ENCODE peak calls at places on chromosomes 2 and 18, in nine cellular contexts. D, M, K, C, S, Q, F, J and P are unnamed samples.

GRCh38 chr18:80159713-80160636 is 50.9 kb downstream of the ADNP2 start:
- DNase-seq in D (peak), Q (no peak), F (no peak), M (peak), K (no peak), S (no peak), C (no peak), J (no peak), P (peak)

GRCh38 chr18:421236-422155 is 79.0 kb downstream of the COLEC12 start:
- DNase-seq in M (no peak), C (no peak), Q (no peak), K (no peak), F (no peak), D (no peak), J (no peak), S (no peak), P (no peak)

GRCh38 chr2:210250577-210250976 is 25.3 kb upstream of the ACADL start:
- DNase-seq in F (no peak), J (no peak), Q (no peak), S (peak), K (no peak), M (no peak), C (no peak), D (no peak), P (no peak)

GRCh38 chr2:193518061-193518817 is 1323.5 kb upstream of the TMEFF2 start:
- DNase-seq in M (no peak), S (peak), C (no peak), Q (no peak), J (no peak), F (no peak), D (no peak), K (no peak), P (no peak)

GRCh38 chr18:55079481-55080350 is 120.5 kb upstream of the CCDC68 start:
- DNase-seq in K (no peak), Q (no peak), D (no peak), C (no peak), J (no peak), F (no peak), M (no peak), S (no peak), P (no peak)

GRCh38 chr2:233265899-233266431 is 14.5 kb downstream of the ATG16L1 start:
- DNase-seq in F (no peak), C (no peak), J (no peak), S (no peak), M (peak), D (no peak), K (no peak), Q (no peak), P (no peak)

GRCh38 chr2:238929242-238930081 is 81.6 kb downstream of the TWIST2 start:
- DNase-seq in F (peak), S (no peak), C (no peak), M (no peak), K (no peak), D (no peak), Q (peak), J (peak), P (peak)

GRCh38 chr2:231519975-231520555 is 10.2 kb downstream of the NMUR1 start:
- DNase-seq in D (no peak), S (no peak), Q (no peak), M (no peak), J (no peak), C (no peak), K (no peak), F (no peak), P (no peak)

GRCh38 chr18:45060102-45060501 is 379.4 kb downstream of the SETBP1 start:
- DNase-seq in C (no peak), Q (no peak), M (no peak), D (no peak), S (no peak), K (no peak), J (no peak), F (no peak), P (no peak)

GRCh38 chr2:216492951-216493685 is 5.5 kb upstream of the RPL37A start:
- DNase-seq in C (peak), S (peak), D (no peak), M (no peak), K (no peak), J (no peak), F (no peak), Q (no peak), P (no peak)

GRCh38 chr18:13218376-13219011 is at the start of gene LDLRAD4:
- DNase-seq in D (no peak), J (no peak), K (no peak), F (peak), C (peak), Q (peak), S (no peak), M (peak), P (no peak)

GRCh38 chr18:11004294-11004693 is 145.1 kb downstream of the PIEZO2 start:
- DNase-seq in J (no peak), F (no peak), C (no peak), S (peak), Q (no peak), M (no peak), K (no peak), D (no peak), P (no peak)

GRCh38 chr2:219664958-219665357 is 37.5 kb downstream of the SLC4A3 start:
- DNase-seq in F (no peak), K (no peak), S (no peak), J (no peak), C (no peak), D (no peak), M (no peak), Q (no peak), P (no peak)

GRCh38 chr18:28365406-28365805 is 188.5 kb upstream of the CDH2 start:
- DNase-seq in C (no peak), F (no peak), M (no peak), J (no peak), Q (no peak), S (peak), K (no peak), D (no peak), P (no peak)

GRCh38 chr18:34122724-34123334 is 101.9 kb downstream of the NOL4 start:
- DNase-seq in J (peak), M (peak), Q (peak), S (peak), D (peak), C (peak), K (peak), F (peak), P (no peak)

GRCh38 chr2:102114851-102115497 is 27.6 kb upstream of the IL1R1 start:
- DNase-seq in M (no peak), J (no peak), K (no peak), Q (no peak), S (peak), F (no peak), D (no peak), C (no peak), P (no peak)

GRCh38 chr2:26400723-26401122 is 997 bp upstream of the DRC1 start:
- DNase-seq in F (no peak), C (no peak), K (no peak), Q (no peak), S (peak), D (no peak), M (no peak), J (no peak), P (no peak)

GRCh38 chr2:18412980-18413793 is 147.3 kb downstream of the RDH14 start:
- DNase-seq in D (no peak), F (no peak), Q (no peak), K (no peak), S (peak), C (no peak), J (no peak), M (no peak), P (no peak)

GRCh38 chr2:10028988-10029874 is 14.1 kb upstream of the KLF11 start:
- DNase-seq in D (no peak), F (no peak), M (peak), J (no peak), Q (no peak), K (peak), S (no peak), C (peak), P (no peak)

GRCh38 chr2:211722928-211723327 is 815.7 kb downstream of the ERBB4 start:
- DNase-seq in C (no peak), K (no peak), S (no peak), F (no peak), J (no peak), M (no peak), Q (no peak), D (no peak), P (no peak)

GRCh38 chr2:215277942-215278341 is 33.9 kb upstream of the ATIC start:
- DNase-seq in K (no peak), M (no peak), F (no peak), Q (no peak), J (no peak), D (no peak), S (no peak), C (no peak), P (no peak)

GRCh38 chr2:158973511-158973956 is 5.1 kb downstream of the TANC1 start:
- DNase-seq in J (no peak), F (no peak), C (no peak), K (no peak), S (peak), M (no peak), D (no peak), Q (no peak), P (no peak)

GRCh38 chr2:167331636-167332232 is 443.5 kb downstream of the XIRP2 start:
- DNase-seq in Q (no peak), M (peak), C (peak), F (no peak), K (no peak), D (no peak), J (no peak), S (no peak), P (no peak)
- TF ChIP-seq CTCF in Q (no peak), M (peak), C (peak), F (no peak), K (no peak), D (no peak), J (no peak), S (no peak), P (peak)

DNA sequence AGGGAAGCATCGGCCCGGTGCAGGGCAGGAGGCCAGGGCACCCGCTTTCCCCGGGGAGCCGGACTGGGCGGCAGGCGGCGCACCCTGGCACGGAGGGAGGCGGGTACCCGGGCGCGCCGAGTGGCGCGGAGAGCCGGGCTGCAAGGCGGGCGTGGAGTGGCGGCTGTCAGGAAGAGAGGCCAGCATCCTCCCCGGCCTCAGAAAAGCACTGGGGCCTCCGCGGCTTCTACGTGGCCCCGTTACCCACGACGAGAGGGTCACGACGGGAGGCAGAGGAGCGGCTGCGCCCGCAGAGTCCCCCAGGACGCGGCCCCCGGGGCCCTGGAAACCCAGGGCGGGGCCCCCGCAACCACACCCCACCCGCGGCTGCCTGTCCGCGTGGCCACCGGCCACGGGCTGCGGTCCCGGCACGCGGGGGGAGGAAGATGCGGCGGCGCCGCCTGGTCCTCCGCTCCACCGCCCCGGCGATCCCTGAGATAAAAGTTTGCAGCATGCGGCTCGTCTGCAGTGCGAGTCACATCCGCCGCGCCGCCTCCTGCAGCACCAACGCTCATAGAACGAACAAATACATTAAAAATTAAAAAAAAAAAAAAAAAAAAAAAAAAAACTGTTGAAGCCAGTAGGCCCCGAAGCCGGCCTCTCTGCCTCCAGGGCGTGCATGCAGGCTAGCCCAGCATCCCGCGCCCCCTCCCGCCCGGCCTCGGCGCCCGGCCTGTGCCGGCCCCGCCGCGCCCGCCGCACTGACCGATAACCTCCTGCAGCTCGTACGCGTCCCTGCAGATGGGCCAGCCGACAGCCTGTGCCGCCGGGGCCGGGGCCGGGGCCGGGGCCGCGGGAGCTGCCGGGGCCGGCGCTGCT is 683 bp downstream of the STK39 start:
- DNase-seq in S (peak), F (peak), Q (peak), M (peak), D (peak), C (peak), J (peak), K (peak), P (peak)
- TF ChIP-seq CTCF in S (peak), F (no peak), Q (peak), M (no peak), D (peak), C (no peak), J (peak), K (no peak), P (no peak)

GRCh38 chr2:41932241-41933034 is 115.4 kb upstream of the PKDCC start:
- DNase-seq in J (peak), K (peak), S (no peak), D (peak), Q (peak), C (no peak), F (peak), M (no peak), P (peak)
- TF ChIP-seq CTCF in J (no peak), K (no peak), S (no peak), D (no peak), Q (no peak), C (no peak), F (no peak), M (no peak), P (no peak)

GRCh38 chr2:164840930-164841718 is 499 bp downstream of the COBLL1 start:
- DNase-seq in K (peak), S (peak), Q (peak), J (no peak), D (peak), M (peak), C (peak), F (peak), P (peak)
- TF ChIP-seq CTCF in K (no peak), S (peak), Q (no peak), J (peak), D (peak), M (peak), C (no peak), F (no peak), P (peak)

DNA sequence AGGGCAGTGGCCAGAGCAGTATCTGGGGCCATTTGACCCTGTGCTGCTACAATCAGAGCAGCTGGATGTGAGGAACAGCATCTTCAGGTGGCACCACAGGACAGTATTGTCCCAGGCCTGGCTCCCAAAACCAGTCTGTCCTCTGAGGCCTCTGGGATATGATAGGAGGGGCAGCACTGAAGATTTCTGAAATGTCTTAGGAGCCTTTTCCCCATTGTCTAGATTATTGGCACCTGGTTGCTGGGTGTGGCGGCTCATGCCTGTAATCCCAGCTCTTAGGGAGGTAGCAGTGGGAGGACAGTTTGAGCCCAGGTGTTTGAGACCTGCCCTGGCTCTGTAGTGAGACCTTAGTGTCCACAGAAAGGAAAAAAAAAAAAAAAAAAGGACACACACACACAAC is 270.6 kb upstream of the FBXO11 start:
- DNase-seq in F (no peak), K (no peak), S (no peak), J (no peak), M (no peak), D (no peak), Q (no peak), C (no peak), P (no peak)
- TF ChIP-seq CTCF in F (no peak), K (no peak), S (no peak), J (no peak), M (no peak), D (no peak), Q (no peak), C (no peak), P (no peak)

DNA sequence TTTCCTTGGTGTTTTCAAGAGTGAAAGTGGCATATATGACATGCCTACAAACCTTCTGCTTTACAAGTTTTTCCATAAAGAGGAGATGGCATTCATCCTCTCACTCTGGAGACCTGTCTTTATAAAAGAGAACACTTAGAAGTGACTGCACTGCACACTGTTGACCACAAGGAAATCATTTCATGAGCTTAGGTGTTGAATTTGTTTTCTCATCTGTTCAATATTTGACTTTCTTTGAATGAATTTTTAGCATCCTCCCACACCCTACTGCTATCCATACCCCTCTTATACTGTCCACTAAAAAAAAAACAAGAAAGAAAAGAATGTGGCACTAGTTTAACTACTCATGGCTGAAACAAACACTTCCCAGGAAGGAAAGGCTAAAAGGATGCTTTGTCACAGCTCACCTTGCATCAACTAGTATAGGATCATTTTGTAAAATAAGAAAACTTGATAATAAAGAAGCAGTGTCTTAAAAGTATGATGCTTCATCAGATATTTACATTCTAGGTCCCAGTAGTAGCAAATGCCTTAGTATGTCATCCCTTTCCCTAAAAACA is 83.0 kb downstream of the ACVR1 start:
- DNase-seq in M (no peak), D (no peak), J (no peak), S (no peak), K (no peak), F (no peak), C (no peak), Q (no peak), P (no peak)
- TF ChIP-seq CTCF in M (no peak), D (no peak), J (no peak), S (peak), K (no peak), F (no peak), C (peak), Q (no peak), P (peak)